ENCODE peak calls at places on chromosomes 3 and 15, in eight cellular contexts. V is HuH-7; E is activated CD4-positive, CD25-positive, alpha-beta regulatory T cell; Q is stimulated activated CD4-positive, alpha-beta T cell treated with anti-CD3 and anti-CD28 coated beads, TNF-alpha, amount 100 ng/mL, for 48 hours; G is T-helper 9 cell; Z is GM12892; K is stimulated activated CD8-positive, alpha-beta memory T cell treated with anti-CD3 and anti-CD28 coated beads, Interleukin-4, amount 100 ng/mL, for 1 hour; R is iris pigment epithelial cell. N is an unnamed sample.

GRCh38 chr3:116444819-116445290 is 432 bp downstream of the LSAMP start:
- DNase-seq in K (no peak), Z (no peak), E (no peak), Q (no peak), G (no peak), V (no peak), R (no peak), N (no peak)

GRCh38 chr3:181384970-181385369 is 326.8 kb upstream of the SOX2 start:
- DNase-seq in R (no peak), K (no peak), G (no peak), Q (no peak), Z (no peak), E (no peak), V (no peak), N (no peak)

GRCh38 chr3:193863657-193864323 is 270.8 kb downstream of the OPA1 start:
- DNase-seq in E (no peak), R (no peak), V (no peak), Z (no peak), K (no peak), G (no peak), Q (no peak), N (no peak)

GRCh38 chr3:195811756-195812155 is at the start of gene MUC4:
- DNase-seq in Z (no peak), K (no peak), Q (no peak), V (no peak), R (no peak), E (no peak), G (no peak), N (no peak)

GRCh38 chr3:115693868-115694267 is 70.6 kb downstream of the GAP43 start:
- DNase-seq in V (no peak), E (no peak), Z (no peak), Q (no peak), K (no peak), G (no peak), R (no peak), N (no peak)

GRCh38 chr15:78317145-78317836 is 17.9 kb upstream of the SKIC8 start:
- DNase-seq in V (peak), K (no peak), G (no peak), R (no peak), E (no peak), Z (no peak), Q (no peak), N (peak)

GRCh38 chr3:126927405-126927750 is 55.5 kb upstream of the PLXNA1 start:
- DNase-seq in R (peak), G (no peak), Q (no peak), V (no peak), K (no peak), Z (no peak), E (no peak), N (no peak)

GRCh38 chr15:69391046-69391757 is 22.9 kb upstream of the KIF23 start:
- DNase-seq in E (no peak), G (no peak), K (no peak), Q (no peak), Z (no peak), R (no peak), V (no peak), N (no peak)

GRCh38 chr3:135528638-135529037 is 436.9 kb upstream of the PPP2R3A start:
- DNase-seq in Q (no peak), K (no peak), R (no peak), G (no peak), Z (no peak), E (no peak), V (no peak), N (no peak)

GRCh38 chr3:115436767-115437301 is 186.5 kb upstream of the GAP43 start:
- DNase-seq in Z (no peak), G (no peak), Q (peak), R (peak), E (no peak), K (no peak), V (no peak), N (peak)

GRCh38 chr15:80694624-80695098 is 449 bp upstream of the ABHD17C start:
- DNase-seq in R (peak), G (peak), K (peak), Z (peak), E (no peak), V (peak), Q (peak), N (peak)

GRCh38 chr15:58864602-58865419 is 68.7 kb downstream of the SLTM start:
- DNase-seq in Z (no peak), K (no peak), E (no peak), R (peak), G (no peak), V (peak), Q (no peak), N (no peak)

GRCh38 chr3:124986153-124987143 is 51.9 kb upstream of the MUC13 start:
- DNase-seq in E (no peak), Z (no peak), K (no peak), Q (no peak), V (no peak), G (no peak), R (peak), N (peak)

GRCh38 chr3:191260431-191261303 is 61.6 kb downstream of the OSTN start:
- DNase-seq in V (no peak), Q (no peak), Z (no peak), E (no peak), R (no peak), K (no peak), G (no peak), N (no peak)

GRCh38 chr15:98927057-98927456 is 80.5 kb downstream of the PGPEP1L start:
- DNase-seq in V (no peak), Z (no peak), G (no peak), R (peak), Q (no peak), E (no peak), K (no peak), N (no peak)

GRCh38 chr3:130915567-130916292 is 21.8 kb downstream of the ATP2C1 start:
- DNase-seq in Z (no peak), G (no peak), K (no peak), Q (no peak), R (no peak), V (no peak), E (no peak), N (peak)

GRCh38 chr15:79872358-79873017 is 24.3 kb downstream of the MTHFS start:
- DNase-seq in Q (no peak), R (peak), E (no peak), G (peak), V (no peak), K (no peak), Z (no peak), N (peak)

GRCh38 chr3:101809178-101810022 is 30.4 kb downstream of the NXPE3 start:
- DNase-seq in Z (no peak), E (peak), R (peak), Q (peak), V (peak), G (peak), K (no peak), N (peak)

GRCh38 chr3:10391391-10391790 is 70.5 kb upstream of the SEC13 start:
- DNase-seq in G (no peak), E (no peak), Q (no peak), Z (no peak), V (no peak), R (no peak), K (no peak), N (no peak)